ENCODE peak calls at places on chromosome 12, in ten cellular contexts. U is HFFc6, C is endothelial cell, K is lower lobe of right lung, T is SK-N-SH, O is AG09309, J is dorsolateral prefrontal cortex, V is BE2C, B is heart right ventricle, W is AG04449. P is an unnamed sample.

GRCh38 chr12:7374423-7375144 is 69.4 kb downstream of the CD163L1 start:
- DNase-seq in U (peak; percentile 20), C (peak; percentile 53), K (peak; percentile 61), T (peak; percentile 40), O (peak; percentile 1), J (no peak), V (peak; percentile 90), B (peak; percentile 20), W (no peak), P (no peak)

GRCh38 chr12:89373772-89374572 is 21.7 kb upstream of the DUSP6 start:
- DNase-seq in U (peak; percentile 63), C (no peak), K (no peak), T (no peak), O (no peak), J (no peak), V (no peak), B (no peak), W (no peak), P (no peak)

GRCh38 chr12:53602176-53602942 is 23.8 kb downstream of the ATF7 start:
- DNase-seq in U (no peak), C (no peak), K (no peak), T (no peak), O (no peak), J (no peak), V (no peak), B (no peak), W (no peak), P (no peak)

GRCh38 chr12:6949063-6949594 is 2.0 kb upstream of the PTPN6 start:
- DNase-seq in U (no peak), C (no peak), K (peak; percentile 78), T (peak; percentile 55), O (no peak), J (no peak), V (no peak), B (peak; percentile 9), W (no peak), P (no peak)

GRCh38 chr12:11885261-11886038 is 185.3 kb upstream of the BCL2L14 start:
- DNase-seq in U (peak; percentile 60), C (peak; percentile 35), K (no peak), T (no peak), O (no peak), J (no peak), V (no peak), B (no peak), W (no peak), P (no peak)

GRCh38 chr12:125518074-125518473 is 452.8 kb downstream of the AACS start:
- DNase-seq in U (no peak), C (peak; percentile 58), K (no peak), T (no peak), O (no peak), J (no peak), V (no peak), B (no peak), W (no peak), P (no peak)

GRCh38 chr12:112381898-112382796 is at the start of gene HECTD4:
- DNase-seq in U (peak; percentile 83), C (peak; percentile 98), K (peak; percentile 99), T (peak; percentile 98), O (no peak), J (peak; percentile 98), V (peak; percentile 99), B (peak; percentile 97), W (no peak), P (peak; percentile 96)

GRCh38 chr12:26088999-26089398 is 35.8 kb downstream of the BHLHE41 start:
- DNase-seq in U (no peak), C (no peak), K (peak; percentile 44), T (no peak), O (no peak), J (no peak), V (no peak), B (no peak), W (no peak), P (no peak)

GRCh38 chr12:52713960-52714886 is 10.9 kb upstream of the KRT77 start:
- DNase-seq in U (no peak), C (peak; percentile 34), K (no peak), T (peak; percentile 67), O (no peak), J (peak; percentile 11), V (no peak), B (no peak), W (no peak), P (no peak)

GRCh38 chr12:131085816-131086591 is 132.3 kb downstream of the ADGRD1 start:
- DNase-seq in U (no peak), C (no peak), K (peak; percentile 35), T (no peak), O (no peak), J (no peak), V (peak; percentile 3), B (no peak), W (no peak), P (peak; percentile 7)

GRCh38 chr12:122111070-122111750 is 32.7 kb downstream of the MLXIP start:
- DNase-seq in U (no peak), C (no peak), K (no peak), T (no peak), O (no peak), J (no peak), V (no peak), B (no peak), W (no peak), P (no peak)

GRCh38 chr12:59717436-59717835 is 121.6 kb downstream of the SLC16A7 start:
- DNase-seq in U (no peak), C (no peak), K (no peak), T (no peak), O (no peak), J (no peak), V (no peak), B (no peak), W (no peak), P (no peak)

GRCh38 chr12:72723732-72724131 is 451.6 kb downstream of the TRHDE start:
- DNase-seq in U (peak; percentile 1), C (no peak), K (no peak), T (no peak), O (no peak), J (no peak), V (no peak), B (no peak), W (peak; percentile 21), P (no peak)

GRCh38 chr12:95545731-95546490 is 5.4 kb downstream of the USP44 start:
- DNase-seq in U (no peak), C (no peak), K (no peak), T (peak; percentile 18), O (no peak), J (no peak), V (no peak), B (no peak), W (no peak), P (no peak)

GRCh38 chr12:5206401-5207175 is 162.9 kb downstream of the KCNA5 start:
- DNase-seq in U (no peak), C (no peak), K (no peak), T (no peak), O (no peak), J (no peak), V (no peak), B (no peak), W (no peak), P (no peak)

GRCh38 chr12:112252184-112252583 is 126.8 kb downstream of the TRAFD1 start:
- DNase-seq in U (no peak), C (no peak), K (peak; percentile 61), T (no peak), O (no peak), J (no peak), V (no peak), B (no peak), W (no peak), P (no peak)

GRCh38 chr12:48995061-48995879 is 3.9 kb downstream of the DDN start:
- DNase-seq in U (peak; percentile 76), C (peak; percentile 87), K (peak; percentile 88), T (peak; percentile 98), O (no peak), J (peak; percentile 83), V (peak; percentile 92), B (peak; percentile 79), W (no peak), P (no peak)
- TF ChIP-seq CTCF in U (peak; percentile 87), C (peak; percentile 60), K (peak; percentile 89), T (peak; percentile 70), O (peak; percentile 80), J (peak; percentile 82), V (peak; percentile 80), B (peak; percentile 82), W (peak; percentile 83), P (no peak)

GRCh38 chr12:80892597-80893445 is 44.9 kb downstream of the LIN7A start:
- DNase-seq in U (peak; percentile 61), C (no peak), K (no peak), T (no peak), O (peak; percentile 28), J (no peak), V (no peak), B (no peak), W (peak; percentile 31), P (no peak)

GRCh38 chr12:80895240-80895639 is 42.5 kb downstream of the LIN7A start:
- DNase-seq in U (no peak), C (no peak), K (no peak), T (no peak), O (no peak), J (no peak), V (no peak), B (no peak), W (no peak), P (no peak)

DNA sequence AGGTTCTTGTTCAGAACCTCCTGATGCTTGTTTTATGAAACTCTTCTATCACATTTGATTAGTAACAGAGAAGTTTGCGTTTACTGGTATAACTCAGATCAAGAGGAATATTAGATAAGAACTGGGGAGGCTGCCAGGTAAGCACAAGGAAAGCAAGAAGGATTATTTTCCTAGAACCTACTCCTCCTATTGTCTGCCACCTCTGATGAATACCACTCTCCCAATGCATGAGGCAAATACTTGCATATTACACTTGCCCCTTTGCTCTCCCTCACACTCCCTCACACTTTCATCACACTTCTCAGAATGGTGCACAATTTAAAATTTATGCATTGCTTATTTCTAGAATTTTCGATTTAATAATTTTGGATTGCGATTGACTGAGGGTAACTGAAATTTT is 43.6 kb downstream of the LIN7A start:
- DNase-seq in U (no peak), C (no peak), K (no peak), T (no peak), O (no peak), J (no peak), V (no peak), B (no peak), W (no peak), P (no peak)
- TF ChIP-seq CTCF in U (no peak), C (no peak), K (no peak), T (no peak), O (no peak), J (no peak), V (no peak), B (no peak), W (no peak), P (no peak)

GRCh38 chr12:15151141-15152091 is 69.8 kb downstream of the RERG start:
- DNase-seq in U (no peak), C (no peak), K (no peak), T (peak; percentile 27), O (no peak), J (no peak), V (peak; percentile 38), B (no peak), W (no peak), P (no peak)
- TF ChIP-seq CTCF in U (peak; percentile 75), C (peak; percentile 60), K (peak; percentile 44), T (peak; percentile 66), O (peak; percentile 31), J (peak; percentile 77), V (peak; percentile 75), B (peak; percentile 56), W (peak; percentile 18), P (no peak)

DNA sequence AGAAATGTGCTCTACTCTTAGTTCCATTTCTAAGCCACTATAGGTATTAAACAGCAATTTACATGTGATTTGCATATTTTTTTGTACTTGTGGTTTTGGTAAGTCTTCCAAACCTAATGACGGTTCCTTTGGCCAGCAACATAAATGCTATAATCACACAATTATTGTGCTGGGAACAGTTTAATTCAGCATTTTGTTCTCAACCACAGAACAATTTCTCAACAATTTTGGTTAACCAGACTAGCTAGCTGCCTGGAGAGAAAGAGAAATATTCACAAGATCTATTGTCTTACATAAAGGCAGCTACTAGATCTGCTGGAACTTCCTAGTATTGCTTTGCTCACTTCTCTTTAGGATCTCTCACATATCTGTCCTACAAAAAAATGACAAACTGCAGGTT is 265.3 kb downstream of the SOX5 start:
- DNase-seq in U (no peak), C (no peak), K (no peak), T (no peak), O (no peak), J (no peak), V (no peak), B (no peak), W (no peak), P (no peak)
- TF ChIP-seq CTCF in U (no peak), C (no peak), K (no peak), T (no peak), O (no peak), J (no peak), V (no peak), B (no peak), W (no peak), P (no peak)